ENCODE peak calls at places on chromosomes 12 and 14, in eight cellular contexts. One of them, this sample, is unnamed.

GRCh38 chr14:30737916-30738315 is 115.8 kb downstream of the SCFD1 start:
- DNase-seq in T47D: no peak
- DNase-seq in left ventricle myocardium inferior: no peak
- DNase-seq in stimulated activated CD4-positive, alpha-beta T cell treated with anti-CD3 and anti-CD28 coated beads, TNF-alpha, amount 100 ng/mL, for 4 hours: no peak
- DNase-seq in OCI-LY7: no peak
- DNase-seq in D721Med: no peak
- DNase-seq in EH: no peak
- DNase-seq in DMS153: no peak
- DNase-seq in this sample: no peak

GRCh38 chr12:62050785-62051184 is 209.4 kb upstream of the USP15 start:
- DNase-seq in stimulated activated CD4-positive, alpha-beta T cell treated with anti-CD3 and anti-CD28 coated beads, TNF-alpha, amount 100 ng/mL, for 4 hours: no peak
- DNase-seq in OCI-LY7: no peak
- DNase-seq in DMS153: no peak
- DNase-seq in EH: no peak
- DNase-seq in left ventricle myocardium inferior: no peak
- DNase-seq in T47D: no peak
- DNase-seq in D721Med: no peak
- DNase-seq in this sample: no peak

GRCh38 chr14:20802341-20803084 is at the start of gene RNASE1:
- DNase-seq in OCI-LY7: no peak
- DNase-seq in EH: no peak
- DNase-seq in DMS153: no peak
- DNase-seq in T47D: no peak
- DNase-seq in left ventricle myocardium inferior: peak
- DNase-seq in stimulated activated CD4-positive, alpha-beta T cell treated with anti-CD3 and anti-CD28 coated beads, TNF-alpha, amount 100 ng/mL, for 4 hours: no peak
- DNase-seq in D721Med: no peak
- DNase-seq in this sample: peak

GRCh38 chr12:130474599-130474998 is 136.9 kb downstream of the PIWIL1 start:
- DNase-seq in DMS153: no peak
- DNase-seq in OCI-LY7: no peak
- DNase-seq in D721Med: no peak
- DNase-seq in stimulated activated CD4-positive, alpha-beta T cell treated with anti-CD3 and anti-CD28 coated beads, TNF-alpha, amount 100 ng/mL, for 4 hours: no peak
- DNase-seq in EH: no peak
- DNase-seq in left ventricle myocardium inferior: no peak
- DNase-seq in T47D: peak
- DNase-seq in this sample: no peak

GRCh38 chr12:95074766-95075165 is 1.3 kb upstream of the NR2C1 start:
- DNase-seq in EH: no peak
- DNase-seq in T47D: no peak
- DNase-seq in OCI-LY7: no peak
- DNase-seq in stimulated activated CD4-positive, alpha-beta T cell treated with anti-CD3 and anti-CD28 coated beads, TNF-alpha, amount 100 ng/mL, for 4 hours: no peak
- DNase-seq in D721Med: no peak
- DNase-seq in left ventricle myocardium inferior: no peak
- DNase-seq in DMS153: no peak
- DNase-seq in this sample: no peak

GRCh38 chr12:72191761-72192160 is 80.4 kb upstream of the TRHDE start:
- DNase-seq in D721Med: no peak
- DNase-seq in stimulated activated CD4-positive, alpha-beta T cell treated with anti-CD3 and anti-CD28 coated beads, TNF-alpha, amount 100 ng/mL, for 4 hours: no peak
- DNase-seq in T47D: no peak
- DNase-seq in OCI-LY7: no peak
- DNase-seq in DMS153: no peak
- DNase-seq in EH: no peak
- DNase-seq in left ventricle myocardium inferior: no peak
- DNase-seq in this sample: no peak

GRCh38 chr12:123671876-123672275 is 963 bp downstream of the TCTN2 start:
- DNase-seq in EH: peak
- DNase-seq in DMS153: no peak
- DNase-seq in OCI-LY7: no peak
- DNase-seq in left ventricle myocardium inferior: no peak
- DNase-seq in stimulated activated CD4-positive, alpha-beta T cell treated with anti-CD3 and anti-CD28 coated beads, TNF-alpha, amount 100 ng/mL, for 4 hours: no peak
- DNase-seq in D721Med: no peak
- DNase-seq in T47D: no peak
- DNase-seq in this sample: no peak

GRCh38 chr12:108856428-108857157 is 790 bp downstream of the SSH1 start:
- DNase-seq in stimulated activated CD4-positive, alpha-beta T cell treated with anti-CD3 and anti-CD28 coated beads, TNF-alpha, amount 100 ng/mL, for 4 hours: peak
- DNase-seq in DMS153: no peak
- DNase-seq in left ventricle myocardium inferior: peak
- DNase-seq in EH: peak
- DNase-seq in D721Med: no peak
- DNase-seq in T47D: peak
- DNase-seq in OCI-LY7: peak
- DNase-seq in this sample: peak

GRCh38 chr12:6312529-6313325 is 2.2 kb downstream of the PLEKHG6 start:
- DNase-seq in T47D: peak
- DNase-seq in stimulated activated CD4-positive, alpha-beta T cell treated with anti-CD3 and anti-CD28 coated beads, TNF-alpha, amount 100 ng/mL, for 4 hours: no peak
- DNase-seq in left ventricle myocardium inferior: no peak
- DNase-seq in EH: peak
- DNase-seq in OCI-LY7: no peak
- DNase-seq in D721Med: no peak
- DNase-seq in DMS153: peak
- DNase-seq in this sample: no peak

GRCh38 chr12:104686196-104686595 is 229.4 kb downstream of the CHST11 start:
- DNase-seq in left ventricle myocardium inferior: no peak
- DNase-seq in OCI-LY7: no peak
- DNase-seq in D721Med: no peak
- DNase-seq in DMS153: no peak
- DNase-seq in stimulated activated CD4-positive, alpha-beta T cell treated with anti-CD3 and anti-CD28 coated beads, TNF-alpha, amount 100 ng/mL, for 4 hours: no peak
- DNase-seq in T47D: no peak
- DNase-seq in EH: peak
- DNase-seq in this sample: no peak

GRCh38 chr12:115709410-115710065 is 568.0 kb downstream of the MED13L start:
- DNase-seq in OCI-LY7: no peak
- DNase-seq in EH: peak
- DNase-seq in D721Med: no peak
- DNase-seq in DMS153: peak
- DNase-seq in left ventricle myocardium inferior: peak
- DNase-seq in stimulated activated CD4-positive, alpha-beta T cell treated with anti-CD3 and anti-CD28 coated beads, TNF-alpha, amount 100 ng/mL, for 4 hours: no peak
- DNase-seq in T47D: no peak
- DNase-seq in this sample: peak

GRCh38 chr12:25977047-25977446 is 18.6 kb downstream of the RASSF8 start:
- DNase-seq in stimulated activated CD4-positive, alpha-beta T cell treated with anti-CD3 and anti-CD28 coated beads, TNF-alpha, amount 100 ng/mL, for 4 hours: no peak
- DNase-seq in T47D: no peak
- DNase-seq in D721Med: no peak
- DNase-seq in left ventricle myocardium inferior: no peak
- DNase-seq in EH: peak
- DNase-seq in DMS153: no peak
- DNase-seq in OCI-LY7: no peak
- DNase-seq in this sample: no peak

GRCh38 chr14:105184461-105184860 is 3.3 kb upstream of the NUDT14 start:
- DNase-seq in T47D: no peak
- DNase-seq in DMS153: no peak
- DNase-seq in left ventricle myocardium inferior: no peak
- DNase-seq in OCI-LY7: no peak
- DNase-seq in D721Med: no peak
- DNase-seq in EH: no peak
- DNase-seq in stimulated activated CD4-positive, alpha-beta T cell treated with anti-CD3 and anti-CD28 coated beads, TNF-alpha, amount 100 ng/mL, for 4 hours: no peak
- DNase-seq in this sample: no peak

GRCh38 chr14:89372156-89372555 is 44.9 kb downstream of the FOXN3 start:
- DNase-seq in D721Med: no peak
- DNase-seq in OCI-LY7: no peak
- DNase-seq in T47D: no peak
- DNase-seq in DMS153: no peak
- DNase-seq in left ventricle myocardium inferior: no peak
- DNase-seq in stimulated activated CD4-positive, alpha-beta T cell treated with anti-CD3 and anti-CD28 coated beads, TNF-alpha, amount 100 ng/mL, for 4 hours: no peak
- DNase-seq in EH: peak
- DNase-seq in this sample: no peak

GRCh38 chr12:122081108-122081696 is 2.6 kb downstream of the MLXIP start:
- DNase-seq in OCI-LY7: no peak
- DNase-seq in EH: peak
- DNase-seq in T47D: no peak
- DNase-seq in left ventricle myocardium inferior: no peak
- DNase-seq in D721Med: no peak
- DNase-seq in stimulated activated CD4-positive, alpha-beta T cell treated with anti-CD3 and anti-CD28 coated beads, TNF-alpha, amount 100 ng/mL, for 4 hours: no peak
- DNase-seq in DMS153: no peak
- DNase-seq in this sample: peak